ENCODE peak calls at places on chromosomes 13 and 19, in eight cellular contexts. K, X, Z, S, G, I, N and T are unnamed samples.

GRCh38 chr19:16324384-16325160 is at the start of gene KLF2:
- DNase-seq in S (peak), Z (peak), N (peak), G (peak), X (peak), I (peak), K (peak), T (peak)

GRCh38 chr13:26221399-26221720 is 754 bp downstream of the RNF6 start:
- DNase-seq in Z (no peak), K (no peak), N (no peak), X (no peak), I (no peak), S (no peak), G (no peak), T (no peak)

GRCh38 chr19:4375164-4375619 is 25.2 kb downstream of the SH3GL1 start:
- DNase-seq in X (peak), K (no peak), N (peak), Z (peak), S (no peak), G (no peak), I (no peak), T (no peak)

GRCh38 chr19:39299404-39299803 is 3.2 kb downstream of the IFNL1 start:
- DNase-seq in X (no peak), I (no peak), N (no peak), S (no peak), G (no peak), K (no peak), Z (no peak), T (no peak)

GRCh38 chr13:104645786-104646185 is 1579.6 kb upstream of the SLC10A2 start:
- DNase-seq in S (no peak), X (no peak), K (no peak), Z (no peak), G (no peak), I (no peak), N (no peak), T (no peak)

GRCh38 chr19:17078920-17079709 is 3.5 kb downstream of the MYO9B start:
- DNase-seq in K (no peak), I (no peak), G (no peak), X (no peak), S (no peak), Z (no peak), N (no peak), T (no peak)

GRCh38 chr13:97948041-97948440 is 5.4 kb upstream of the IPO5 start:
- DNase-seq in K (no peak), X (no peak), I (no peak), S (no peak), Z (no peak), G (no peak), N (no peak), T (no peak)

GRCh38 chr13:21006141-21007005 is 55.0 kb downstream of the LATS2 start:
- DNase-seq in X (no peak), G (no peak), S (no peak), K (no peak), I (no peak), N (no peak), Z (no peak), T (no peak)

GRCh38 chr13:75258159-75258782 is 223.7 kb downstream of the TBC1D4 start:
- DNase-seq in G (no peak), S (no peak), K (no peak), Z (no peak), X (no peak), I (peak), N (no peak), T (no peak)

GRCh38 chr13:34578471-34578870 is 363.6 kb upstream of the NBEA start:
- DNase-seq in S (no peak), Z (no peak), K (no peak), N (no peak), X (no peak), I (peak), G (no peak), T (no peak)

GRCh38 chr19:38893341-38893771 is 6.1 kb downstream of the SIRT2 start:
- DNase-seq in I (no peak), S (no peak), G (no peak), N (no peak), X (no peak), K (no peak), Z (no peak), T (no peak)

GRCh38 chr19:4172861-4173473 is 9.4 kb downstream of the SIRT6 start:
- DNase-seq in G (peak), S (peak), N (peak), X (no peak), I (peak), Z (peak), K (peak), T (peak)

GRCh38 chr13:41427700-41428099 is 29.6 kb upstream of the RGCC start:
- DNase-seq in Z (no peak), G (no peak), X (no peak), N (no peak), S (no peak), K (no peak), I (no peak), T (no peak)

GRCh38 chr13:90979059-90979458 is 368.4 kb upstream of the MIR17HG start:
- DNase-seq in X (no peak), S (no peak), G (no peak), I (no peak), N (no peak), K (no peak), Z (no peak), T (no peak)

GRCh38 chr19:57812201-57812600 is 2.5 kb downstream of the ZNF552 start:
- DNase-seq in S (no peak), K (no peak), X (no peak), I (no peak), G (no peak), Z (no peak), N (no peak), T (no peak)

GRCh38 chr13:112727581-112727980 is 37.7 kb downstream of the ATP11A start:
- DNase-seq in I (no peak), G (no peak), N (no peak), X (no peak), K (no peak), Z (no peak), S (no peak), T (no peak)

GRCh38 chr19:40598121-40598917 is 2.9 kb upstream of the LTBP4 start:
- DNase-seq in G (peak), K (peak), N (peak), Z (peak), S (peak), X (peak), I (peak), T (peak)

GRCh38 chr19:43700368-43701015 is 15.4 kb upstream of the IRGC start:
- DNase-seq in K (peak), N (peak), S (no peak), I (peak), Z (peak), G (peak), X (peak), T (peak)

GRCh38 chr19:3336680-3337523 is 29.5 kb upstream of the NFIC start:
- DNase-seq in X (peak), Z (peak), S (no peak), K (peak), N (peak), I (peak), G (peak), T (peak)

GRCh38 chr19:40585677-40586422 is 9.2 kb downstream of the SHKBP1 start:
- DNase-seq in K (no peak), X (peak), N (no peak), Z (no peak), G (no peak), S (no peak), I (peak), T (no peak)

GRCh38 chr19:31676271-31677004 is 327.2 kb upstream of the TSHZ3 start:
- DNase-seq in S (no peak), G (no peak), K (no peak), X (no peak), Z (no peak), I (peak), N (no peak), T (no peak)

GRCh38 chr19:3987619-3988371 is 2.5 kb upstream of the EEF2 start:
- DNase-seq in X (peak), N (peak), I (peak), Z (peak), K (peak), G (peak), S (peak), T (peak)

GRCh38 chr19:5103061-5103701 is 134.3 kb downstream of the KDM4B start:
- DNase-seq in S (no peak), X (peak), Z (peak), K (peak), N (no peak), G (peak), I (peak), T (no peak)

GRCh38 chr13:74761794-74762193 is 627.6 kb upstream of the KLF12 start:
- DNase-seq in X (no peak), Z (no peak), K (no peak), N (no peak), G (no peak), I (peak), S (no peak), T (no peak)

GRCh38 chr19:39499082-39499642 is 415 bp downstream of the DLL3 start:
- DNase-seq in G (no peak), K (no peak), S (no peak), N (no peak), I (no peak), X (no peak), Z (no peak), T (no peak)

GRCh38 chr13:63481334-63481733 is 2065.7 kb upstream of the PCDH20 start:
- DNase-seq in N (no peak), I (peak), Z (no peak), G (no peak), S (no peak), X (no peak), K (no peak), T (no peak)

GRCh38 chr13:35552172-35552844 is 75.8 kb upstream of the MAB21L1 start:
- DNase-seq in K (no peak), G (no peak), I (no peak), X (no peak), Z (no peak), S (no peak), N (no peak), T (no peak)

GRCh38 chr13:32889986-32890565 is 126.1 kb upstream of the KL start:
- DNase-seq in X (no peak), G (no peak), K (no peak), Z (no peak), I (peak), S (no peak), N (no peak), T (no peak)

GRCh38 chr19:38852231-38853044 is 2.7 kb upstream of the HNRNPL start:
- DNase-seq in S (peak), I (peak), Z (peak), N (peak), G (peak), X (no peak), K (peak), T (peak)

GRCh38 chr19:5172859-5173577 is 167.6 kb downstream of the PTPRS start:
- DNase-seq in I (peak), G (no peak), X (no peak), N (no peak), S (no peak), K (no peak), Z (no peak), T (no peak)

GRCh38 chr13:30873519-30873918 is 32.6 kb upstream of the MEDAG start:
- DNase-seq in Z (no peak), S (no peak), X (no peak), G (no peak), I (no peak), N (no peak), K (no peak), T (no peak)